ENCODE peak calls at places on chromosomes 6 and 20, in nine cellular contexts. I, Y, O, Z, K, H, R, A and U are unnamed samples.

GRCh38 chr6:72386324-72386723 is 235.5 kb upstream of the KCNQ5 start:
- DNase-seq in Y (no peak), O (no peak), A (peak), K (no peak), Z (no peak), R (no peak), I (no peak), H (no peak), U (peak)

GRCh38 chr20:9454781-9455180 is 59.6 kb upstream of the LAMP5 start:
- DNase-seq in Y (no peak), A (peak), H (no peak), Z (no peak), I (no peak), O (no peak), K (no peak), R (no peak), U (peak)

GRCh38 chr6:150069707-150070106 is 786 bp upstream of the ULBP3 start:
- DNase-seq in Z (no peak), O (no peak), R (no peak), I (no peak), Y (no peak), K (peak), A (no peak), H (peak), U (no peak)

GRCh38 chr20:12883507-12883885 is 125.3 kb upstream of the SPTLC3 start:
- DNase-seq in Z (no peak), Y (no peak), H (no peak), A (no peak), O (no peak), I (no peak), R (no peak), K (no peak), U (no peak)

GRCh38 chr6:167676666-167677421 is 149.9 kb upstream of the AFDN start:
- DNase-seq in O (no peak), A (no peak), H (no peak), I (no peak), Y (no peak), Z (no peak), R (peak), K (peak), U (no peak)

GRCh38 chr20:40650707-40651106 is 38.3 kb downstream of the MAFB start:
- DNase-seq in O (no peak), Z (no peak), H (no peak), R (no peak), K (no peak), I (no peak), A (peak), Y (no peak), U (peak)

GRCh38 chr20:51525241-51526104 is 17.0 kb downstream of the NFATC2 start:
- DNase-seq in K (peak), Y (no peak), A (no peak), H (no peak), Z (no peak), I (no peak), R (no peak), O (no peak), U (no peak)

GRCh38 chr6:130202782-130203181 is 20.0 kb downstream of the SAMD3 start:
- DNase-seq in Y (no peak), I (no peak), H (no peak), K (peak), O (no peak), A (no peak), R (no peak), Z (no peak), U (no peak)

GRCh38 chr6:130796313-130796905 is 30.8 kb upstream of the SMLR1 start:
- DNase-seq in O (no peak), H (no peak), Y (no peak), A (peak), I (no peak), Z (no peak), R (no peak), K (no peak), U (peak)

GRCh38 chr6:33742837-33743236 is 3.9 kb downstream of the IP6K3 start:
- DNase-seq in Y (no peak), H (peak), K (no peak), Z (no peak), A (no peak), I (no peak), R (no peak), O (no peak), U (no peak)

GRCh38 chr20:18739785-18740184 is 73.8 kb upstream of the SCP2D1 start:
- DNase-seq in O (no peak), K (peak), A (peak), R (no peak), H (peak), Z (no peak), Y (no peak), I (no peak), U (no peak)

GRCh38 chr6:164303092-164304007 is 888.8 kb downstream of the QKI start:
- DNase-seq in H (no peak), I (no peak), K (no peak), Z (no peak), O (peak), A (peak), R (peak), Y (no peak), U (no peak)

GRCh38 chr6:113362542-113363430 is 494.4 kb upstream of the MARCKS start:
- DNase-seq in O (no peak), Y (no peak), I (no peak), K (no peak), R (no peak), Z (no peak), A (peak), H (peak), U (no peak)

GRCh38 chr6:145733207-145733606 is 2.1 kb downstream of the EPM2A start:
- DNase-seq in O (no peak), Z (no peak), I (no peak), Y (no peak), H (no peak), A (no peak), R (no peak), K (no peak), U (no peak)

GRCh38 chr6:145734486-145735355 is 599 bp downstream of the EPM2A start:
- DNase-seq in H (peak), O (peak), R (peak), K (peak), I (peak), Z (peak), A (peak), Y (peak), U (peak)

GRCh38 chr6:145733770-145734169 is 1.6 kb downstream of the EPM2A start:
- DNase-seq in R (no peak), H (no peak), K (no peak), A (no peak), Y (no peak), Z (no peak), O (no peak), I (no peak), U (peak)

GRCh38 chr6:145736854-145737181 is 1.5 kb upstream of the EPM2A start:
- DNase-seq in K (peak), I (no peak), O (no peak), H (no peak), R (no peak), Y (no peak), A (peak), Z (no peak), U (no peak)

DNA sequence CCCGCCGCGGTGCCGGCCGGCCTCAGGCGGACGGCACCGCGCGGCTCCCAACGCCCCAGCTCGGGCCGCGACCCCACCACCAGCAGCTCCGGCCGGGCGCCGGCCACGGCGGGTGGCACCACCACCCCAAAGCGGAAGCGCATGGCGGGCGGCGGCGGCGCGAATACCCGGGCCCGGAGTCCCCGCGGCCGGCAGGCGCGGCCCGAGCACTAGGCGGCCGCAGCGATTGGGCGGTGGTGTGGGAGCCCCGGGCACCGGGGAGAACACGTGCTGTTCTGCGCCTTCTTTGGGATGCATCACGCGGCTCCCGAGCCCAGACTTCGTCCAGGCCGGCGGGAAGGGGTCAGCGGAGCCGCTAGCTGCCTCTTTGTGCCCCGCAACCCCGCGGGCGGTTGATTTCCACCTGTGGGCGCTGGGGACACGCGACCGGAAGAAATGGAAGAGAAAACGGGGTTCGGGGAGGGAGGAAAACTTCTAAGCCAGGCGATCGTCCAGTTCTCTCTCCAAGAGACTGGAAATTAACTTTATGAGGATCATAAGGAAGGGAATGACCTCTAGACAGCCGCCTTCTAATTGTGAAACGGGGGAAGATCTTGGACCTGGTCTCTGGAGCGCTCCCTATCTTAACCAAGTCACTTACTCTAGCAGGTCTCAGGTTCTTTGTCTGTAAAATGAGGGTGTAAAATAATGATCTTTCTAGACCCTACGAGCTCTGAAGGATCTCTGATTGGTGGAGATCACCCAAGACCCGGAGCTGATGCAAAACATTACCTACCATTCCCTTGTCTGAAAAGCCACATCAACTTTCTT is at the start of gene EPM2A:
- DNase-seq in K (peak), O (peak), Y (peak), H (peak), I (peak), R (peak), Z (peak), A (peak), U (peak)
- TF ChIP-seq CTCF in K (no peak), O (peak), Y (no peak), H (no peak), I (no peak), R (no peak), Z (peak), A (peak), U (no peak)

GRCh38 chr6:31899882-31900722 is 1.8 kb downstream of the ZBTB12 start:
- DNase-seq in R (no peak), O (no peak), K (no peak), H (no peak), A (no peak), Z (no peak), Y (no peak), I (no peak), U (no peak)

GRCh38 chr6:31901415-31901952 is 402 bp downstream of the ZBTB12 start:
- DNase-seq in A (peak), O (no peak), Y (no peak), R (peak), K (peak), H (no peak), Z (no peak), I (no peak), U (peak)

GRCh38 chr6:31903957-31904356 is 2.1 kb upstream of the ZBTB12 start:
- DNase-seq in Z (no peak), Y (no peak), O (no peak), H (no peak), I (no peak), K (no peak), A (no peak), R (no peak), U (no peak)

GRCh38 chr6:31900917-31901414 is 920 bp downstream of the ZBTB12 start:
- DNase-seq in K (peak), H (peak), Y (no peak), O (no peak), R (no peak), Z (no peak), A (no peak), I (no peak), U (no peak)

DNA sequence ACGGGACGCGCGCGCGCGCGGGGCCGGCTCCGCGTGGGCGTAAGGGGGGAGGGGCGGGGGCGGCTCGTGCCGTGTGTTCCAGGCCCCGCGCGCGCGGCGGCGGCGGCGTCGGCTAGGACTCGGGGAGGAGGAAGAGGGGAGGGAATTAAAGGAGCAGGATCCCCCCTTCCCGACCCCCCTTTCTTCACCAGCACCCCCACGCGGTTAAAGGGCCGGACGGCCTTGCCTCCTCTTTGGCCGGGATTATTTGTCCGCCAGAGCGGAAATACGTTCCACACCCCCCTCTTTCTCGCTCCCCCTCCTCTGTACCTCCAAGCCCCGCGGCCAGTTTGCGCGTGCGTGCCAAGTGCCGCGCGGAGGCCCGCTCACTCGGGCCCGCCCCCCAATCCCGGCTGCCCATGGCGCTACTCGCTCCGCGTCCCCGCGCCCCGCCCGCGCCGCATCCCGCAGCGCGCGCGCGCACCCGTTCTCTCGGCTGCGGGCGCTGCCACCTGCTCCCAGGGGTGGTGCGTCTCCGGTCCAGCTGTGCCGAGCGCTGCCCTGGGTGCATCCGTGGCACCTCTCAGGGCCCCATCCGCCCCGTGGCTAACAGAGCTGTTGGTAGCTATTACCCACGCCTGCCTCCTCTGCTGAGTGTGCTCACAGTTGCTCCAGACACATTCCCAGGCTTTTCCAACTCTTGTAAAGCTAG is at the start of gene ZBTB12:
- DNase-seq in A (peak), I (no peak), Y (peak), R (peak), O (peak), H (peak), K (peak), Z (peak), U (peak)
- TF ChIP-seq CTCF in A (no peak), I (no peak), Y (no peak), R (no peak), O (no peak), H (no peak), K (peak), Z (no peak), U (no peak)

GRCh38 chr6:51098801-51099200 is 280.1 kb downstream of the TFAP2B start:
- DNase-seq in A (no peak), Y (no peak), I (no peak), O (no peak), K (no peak), R (no peak), H (no peak), Z (no peak), U (peak)
- TF ChIP-seq CTCF in A (no peak), Y (no peak), I (no peak), O (no peak), K (no peak), R (no peak), H (no peak), Z (no peak), U (no peak)

GRCh38 chr6:144581807-144582537 is 296.8 kb downstream of the UTRN start:
- DNase-seq in O (no peak), H (peak), R (no peak), A (peak), Y (no peak), K (no peak), I (no peak), Z (no peak), U (peak)
- TF ChIP-seq CTCF in O (peak), H (peak), R (peak), A (peak), Y (no peak), K (peak), I (peak), Z (no peak), U (peak)

GRCh38 chr6:124798942-124799496 is 163.2 kb upstream of the RNF217 start:
- DNase-seq in Z (no peak), Y (no peak), H (no peak), O (no peak), A (peak), I (no peak), K (no peak), R (no peak), U (peak)
- TF ChIP-seq CTCF in Z (no peak), Y (no peak), H (no peak), O (no peak), A (peak), I (no peak), K (no peak), R (no peak), U (peak)

DNA sequence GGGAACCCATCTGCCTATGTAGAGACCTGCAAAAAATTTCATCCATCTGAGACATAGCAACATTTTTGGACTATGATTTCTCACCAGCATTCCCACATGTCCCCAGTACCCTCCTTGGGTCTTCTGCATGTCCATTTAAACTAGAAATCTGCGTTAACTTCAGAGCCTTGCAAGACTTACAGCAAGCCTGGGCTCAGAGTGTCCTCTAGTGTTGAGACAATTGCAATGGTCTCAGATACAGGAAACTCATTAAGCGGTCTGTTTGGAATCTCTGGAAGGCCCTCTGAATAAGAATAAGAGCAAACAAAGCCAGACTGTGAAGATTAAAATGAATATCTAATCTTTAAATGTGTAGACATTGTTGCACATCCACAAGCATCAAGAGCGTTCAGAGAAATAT is 20.5 kb upstream of the PI3 start:
- DNase-seq in I (no peak), K (no peak), R (no peak), Z (no peak), A (peak), H (no peak), Y (no peak), O (no peak), U (no peak)
- TF ChIP-seq CTCF in I (no peak), K (no peak), R (no peak), Z (no peak), A (peak), H (no peak), Y (no peak), O (no peak), U (no peak)